ENCODE peak calls at places on chromosome 2, in four cellular contexts. One of them, this sample, is unnamed.

GRCh38 chr2:2542966-2543555 is 212.0 kb upstream of the MYT1L start:
- DNase-seq in NCI-H2029 treated with DMSO at 0.1 percent for 48 hours: no peak
- DNase-seq in H9: peak; percentile 75
- DNase-seq in occipital lobe: no peak
- DNase-seq in this sample: no peak

GRCh38 chr2:112740522-112740921 is 19.7 kb downstream of the NT5DC4 start:
- DNase-seq in NCI-H2029 treated with DMSO at 0.1 percent for 48 hours: no peak
- DNase-seq in H9: no peak
- DNase-seq in occipital lobe: no peak
- DNase-seq in this sample: no peak

GRCh38 chr2:202841090-202841867 is 30.3 kb downstream of the ICA1L start:
- DNase-seq in occipital lobe: no peak
- DNase-seq in NCI-H2029 treated with DMSO at 0.1 percent for 48 hours: no peak
- DNase-seq in H9: no peak
- DNase-seq in this sample: no peak

GRCh38 chr2:132923787-132924186 is 253.8 kb upstream of the LYPD1 start:
- DNase-seq in NCI-H2029 treated with DMSO at 0.1 percent for 48 hours: no peak
- DNase-seq in occipital lobe: no peak
- DNase-seq in H9: no peak
- DNase-seq in this sample: no peak

GRCh38 chr2:99652862-99653261 is 163.0 kb upstream of the REV1 start:
- DNase-seq in occipital lobe: no peak
- DNase-seq in H9: no peak
- DNase-seq in NCI-H2029 treated with DMSO at 0.1 percent for 48 hours: no peak
- DNase-seq in this sample: no peak

GRCh38 chr2:149002378-149002890 is 36.1 kb upstream of the LYPD6B start:
- DNase-seq in NCI-H2029 treated with DMSO at 0.1 percent for 48 hours: no peak
- DNase-seq in H9: no peak
- DNase-seq in occipital lobe: no peak
- DNase-seq in this sample: no peak

GRCh38 chr2:197929008-197929885 is 124.9 kb downstream of the PLCL1 start:
- DNase-seq in NCI-H2029 treated with DMSO at 0.1 percent for 48 hours: no peak
- DNase-seq in H9: no peak
- DNase-seq in occipital lobe: no peak
- DNase-seq in this sample: no peak

GRCh38 chr2:130769343-130769907 is 14.1 kb downstream of the AMER3 start:
- DNase-seq in H9: no peak
- DNase-seq in occipital lobe: no peak
- DNase-seq in NCI-H2029 treated with DMSO at 0.1 percent for 48 hours: no peak
- DNase-seq in this sample: no peak

GRCh38 chr2:100230754-100231153 is 88.4 kb upstream of the AFF3 start:
- DNase-seq in occipital lobe: no peak
- DNase-seq in H9: no peak
- DNase-seq in NCI-H2029 treated with DMSO at 0.1 percent for 48 hours: peak; percentile 90
- DNase-seq in this sample: no peak

GRCh38 chr2:220756653-220757052 is 815.5 kb downstream of the EPHA4 start:
- DNase-seq in H9: no peak
- DNase-seq in occipital lobe: no peak
- DNase-seq in NCI-H2029 treated with DMSO at 0.1 percent for 48 hours: no peak
- DNase-seq in this sample: no peak

GRCh38 chr2:109479804-109480203 is 134.0 kb downstream of the SEPTIN10 start:
- DNase-seq in NCI-H2029 treated with DMSO at 0.1 percent for 48 hours: no peak
- DNase-seq in H9: no peak
- DNase-seq in occipital lobe: no peak
- DNase-seq in this sample: no peak

GRCh38 chr2:238138331-238139102 is at the start of gene KLHL30:
- DNase-seq in NCI-H2029 treated with DMSO at 0.1 percent for 48 hours: no peak
- DNase-seq in occipital lobe: no peak
- DNase-seq in H9: no peak
- DNase-seq in this sample: no peak

GRCh38 chr2:179338681-179339080 is 74.0 kb upstream of the SESTD1 start:
- DNase-seq in occipital lobe: no peak
- DNase-seq in H9: no peak
- DNase-seq in NCI-H2029 treated with DMSO at 0.1 percent for 48 hours: no peak
- DNase-seq in this sample: no peak

GRCh38 chr2:165637396-165637795 is 156.7 kb downstream of the GALNT3 start:
- DNase-seq in H9: no peak
- DNase-seq in NCI-H2029 treated with DMSO at 0.1 percent for 48 hours: no peak
- DNase-seq in occipital lobe: no peak
- DNase-seq in this sample: no peak

GRCh38 chr2:179655627-179656026 is 205.8 kb downstream of the ZNF385B start:
- DNase-seq in occipital lobe: no peak
- DNase-seq in H9: no peak
- DNase-seq in NCI-H2029 treated with DMSO at 0.1 percent for 48 hours: no peak
- DNase-seq in this sample: no peak

GRCh38 chr2:143937563-143938346 is 582.2 kb downstream of the ZEB2 start:
- DNase-seq in occipital lobe: no peak
- DNase-seq in H9: no peak
- DNase-seq in NCI-H2029 treated with DMSO at 0.1 percent for 48 hours: no peak
- DNase-seq in this sample: no peak

GRCh38 chr2:167293172-167293781 is 405.0 kb downstream of the XIRP2 start:
- DNase-seq in H9: peak; percentile 38
- DNase-seq in NCI-H2029 treated with DMSO at 0.1 percent for 48 hours: no peak
- DNase-seq in occipital lobe: peak; percentile 54
- DNase-seq in this sample: no peak

GRCh38 chr2:201007584-201007998 is 44.1 kb upstream of the ORC2 start:
- DNase-seq in H9: no peak
- DNase-seq in occipital lobe: no peak
- DNase-seq in NCI-H2029 treated with DMSO at 0.1 percent for 48 hours: no peak
- DNase-seq in this sample: no peak

GRCh38 chr2:227817940-227818568 is 4.4 kb downstream of the CCL20 start:
- DNase-seq in occipital lobe: peak; percentile 66
- DNase-seq in NCI-H2029 treated with DMSO at 0.1 percent for 48 hours: no peak
- DNase-seq in H9: peak; percentile 64
- DNase-seq in this sample: peak; percentile 11

GRCh38 chr2:124894199-124894598 is 869.1 kb downstream of the CNTNAP5 start:
- DNase-seq in H9: no peak
- DNase-seq in occipital lobe: no peak
- DNase-seq in NCI-H2029 treated with DMSO at 0.1 percent for 48 hours: no peak
- DNase-seq in this sample: no peak

GRCh38 chr2:97713296-97714083 is at the start of gene ZAP70:
- DNase-seq in occipital lobe: no peak
- DNase-seq in H9: no peak
- DNase-seq in NCI-H2029 treated with DMSO at 0.1 percent for 48 hours: no peak
- DNase-seq in this sample: peak; percentile 53